ENCODE peak calls at places on chromosomes 1 and 21, in five cellular contexts. N is activated gamma-delta T cell treated with anti-CD3 and anti-CD28 coated beads, Interleukin-2, amount 50 U/mL, for 16 hours; Y is ascending aorta; U is NT2/D1; P is endodermal cell. L is an unnamed sample.

GRCh38 chr21:45940621-45941337 is 40.8 kb upstream of the COL6A1 start:
- DNase-seq in N (no peak), Y (no peak), U (no peak), P (no peak), L (no peak)

GRCh38 chr21:44943686-44944550 is 4.1 kb downstream of the SLX9 start:
- DNase-seq in N (no peak), Y (no peak), U (no peak), P (no peak), L (no peak)

GRCh38 chr21:42068592-42068991 is 2.5 kb upstream of the UMODL1 start:
- DNase-seq in N (no peak), Y (no peak), U (no peak), P (no peak), L (no peak)

GRCh38 chr1:212928323-212929281 is 21.7 kb upstream of the VASH2 start:
- DNase-seq in N (no peak), Y (no peak), U (peak; percentile 94), P (peak; percentile 71), L (no peak)

GRCh38 chr1:233183226-233184020 is 112.1 kb downstream of the PCNX2 start:
- DNase-seq in N (no peak), Y (no peak), U (peak; percentile 44), P (peak; percentile 56), L (no peak)

GRCh38 chr1:23101891-23102688 is 66.6 kb downstream of the LUZP1 start:
- DNase-seq in N (no peak), Y (no peak), U (no peak), P (no peak), L (no peak)

GRCh38 chr21:36630485-36631206 is 68.3 kb upstream of the SIM2 start:
- DNase-seq in N (peak; percentile 40), Y (no peak), U (peak; percentile 80), P (peak; percentile 94), L (peak; percentile 13)

GRCh38 chr1:150072959-150073358 is 5.4 kb downstream of the VPS45 start:
- DNase-seq in N (no peak), Y (no peak), U (no peak), P (no peak), L (no peak)

GRCh38 chr1:40530735-40531380 is 579 bp upstream of the ZNF684 start:
- DNase-seq in N (no peak), Y (no peak), U (no peak), P (no peak), L (no peak)

GRCh38 chr1:101388904-101389546 is 152.2 kb downstream of the S1PR1 start:
- DNase-seq in N (no peak), Y (no peak), U (no peak), P (no peak), L (no peak)